ENCODE peak calls at places on chromosomes 11 and 22, in four cellular contexts. One of them, this sample, is unnamed.

GRCh38 chr11:47433157-47433556 is 6.9 kb upstream of the PSMC3 start:
- DNase-seq in IMR-90: no peak
- DNase-seq in GM12878: no peak
- DNase-seq in K562: no peak
- DNase-seq in this sample: no peak

GRCh38 chr22:45717787-45718186 is 46.2 kb downstream of the ATXN10 start:
- DNase-seq in IMR-90: peak; percentile 79
- DNase-seq in GM12878: no peak
- DNase-seq in K562: no peak
- DNase-seq in this sample: no peak

GRCh38 chr11:93775289-93775688 is 8.8 kb upstream of the MED17 start:
- DNase-seq in IMR-90: no peak
- DNase-seq in GM12878: no peak
- DNase-seq in K562: peak; percentile 44
- DNase-seq in this sample: peak; percentile 71

GRCh38 chr11:112582366-112582765 is 321.7 kb upstream of the PLET1 start:
- DNase-seq in IMR-90: no peak
- DNase-seq in GM12878: no peak
- DNase-seq in K562: no peak
- DNase-seq in this sample: no peak

GRCh38 chr11:128632151-128632791 is 44.9 kb upstream of the ETS1 start:
- DNase-seq in IMR-90: peak; percentile 74
- DNase-seq in GM12878: no peak
- DNase-seq in K562: no peak
- DNase-seq in this sample: peak; percentile 66

GRCh38 chr11:12768731-12769673 is 94.8 kb downstream of the TEAD1 start:
- DNase-seq in IMR-90: no peak
- DNase-seq in GM12878: no peak
- DNase-seq in K562: peak; percentile 49
- DNase-seq in this sample: no peak

GRCh38 chr22:25014896-25015755 is 62.6 kb downstream of the KIAA1671 start:
- DNase-seq in IMR-90: no peak
- DNase-seq in GM12878: no peak
- DNase-seq in K562: no peak
- DNase-seq in this sample: no peak

GRCh38 chr11:7272373-7272772 is 20.7 kb downstream of the SYT9 start:
- DNase-seq in IMR-90: no peak
- DNase-seq in GM12878: no peak
- DNase-seq in K562: no peak
- DNase-seq in this sample: no peak

GRCh38 chr11:204587-205109 is 2.6 kb downstream of the BET1L start:
- DNase-seq in IMR-90: no peak
- DNase-seq in GM12878: no peak
- DNase-seq in K562: no peak
- DNase-seq in this sample: no peak

GRCh38 chr22:46777609-46777970 is 15.1 kb downstream of the TBC1D22A start:
- DNase-seq in IMR-90: no peak
- DNase-seq in GM12878: no peak
- DNase-seq in K562: no peak
- DNase-seq in this sample: no peak

GRCh38 chr11:76680517-76681425 is 10.2 kb upstream of the LRRC32 start:
- DNase-seq in IMR-90: peak; percentile 66
- DNase-seq in GM12878: no peak
- DNase-seq in K562: peak; percentile 81
- DNase-seq in this sample: peak; percentile 49

GRCh38 chr11:2625183-2625582 is 74.6 kb downstream of the KCNQ1OT1 start:
- DNase-seq in IMR-90: peak; percentile 12
- DNase-seq in GM12878: no peak
- DNase-seq in K562: no peak
- DNase-seq in this sample: no peak

GRCh38 chr11:110989734-110990133 is 255.8 kb upstream of the POU2AF2 start:
- DNase-seq in IMR-90: peak; percentile 90
- DNase-seq in GM12878: no peak
- DNase-seq in K562: no peak
- DNase-seq in this sample: no peak

GRCh38 chr11:126160345-126161145 is 50.9 kb downstream of the RPUSD4 start:
- DNase-seq in IMR-90: no peak
- DNase-seq in GM12878: no peak
- DNase-seq in K562: no peak
- DNase-seq in this sample: no peak
- TF ChIP-seq CHD1 in IMR-90: no peak
- TF ChIP-seq CHD1 in GM12878: no peak
- TF ChIP-seq CHD1 in K562: no peak
- TF ChIP-seq CHD1 in this sample: no peak

DNA sequence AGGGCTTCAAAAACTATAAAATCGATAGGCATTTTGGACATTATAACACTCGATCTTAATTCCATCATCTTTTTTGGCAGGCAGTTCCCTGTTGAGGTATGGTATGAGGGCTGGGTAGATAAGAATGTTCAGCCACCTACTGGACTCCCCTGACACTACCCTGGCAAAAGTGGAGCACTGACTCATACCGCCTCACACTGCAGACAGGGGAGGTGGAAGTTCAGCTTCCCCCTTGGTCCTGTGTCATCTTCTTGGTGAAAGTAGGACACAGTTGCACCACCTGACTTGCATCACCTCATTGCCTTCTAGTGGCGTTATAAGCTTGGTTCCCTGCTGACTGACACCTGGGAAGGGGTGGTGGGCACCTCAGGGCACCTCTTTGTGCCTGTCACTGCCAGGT is 30.4 kb downstream of the PAAF1 start:
- DNase-seq in IMR-90: peak; percentile 55
- DNase-seq in GM12878: no peak
- DNase-seq in K562: peak; percentile 49
- DNase-seq in this sample: no peak
- TF ChIP-seq CHD1 in IMR-90: no peak
- TF ChIP-seq CHD1 in GM12878: no peak
- TF ChIP-seq CHD1 in K562: no peak
- TF ChIP-seq CHD1 in this sample: no peak

DNA sequence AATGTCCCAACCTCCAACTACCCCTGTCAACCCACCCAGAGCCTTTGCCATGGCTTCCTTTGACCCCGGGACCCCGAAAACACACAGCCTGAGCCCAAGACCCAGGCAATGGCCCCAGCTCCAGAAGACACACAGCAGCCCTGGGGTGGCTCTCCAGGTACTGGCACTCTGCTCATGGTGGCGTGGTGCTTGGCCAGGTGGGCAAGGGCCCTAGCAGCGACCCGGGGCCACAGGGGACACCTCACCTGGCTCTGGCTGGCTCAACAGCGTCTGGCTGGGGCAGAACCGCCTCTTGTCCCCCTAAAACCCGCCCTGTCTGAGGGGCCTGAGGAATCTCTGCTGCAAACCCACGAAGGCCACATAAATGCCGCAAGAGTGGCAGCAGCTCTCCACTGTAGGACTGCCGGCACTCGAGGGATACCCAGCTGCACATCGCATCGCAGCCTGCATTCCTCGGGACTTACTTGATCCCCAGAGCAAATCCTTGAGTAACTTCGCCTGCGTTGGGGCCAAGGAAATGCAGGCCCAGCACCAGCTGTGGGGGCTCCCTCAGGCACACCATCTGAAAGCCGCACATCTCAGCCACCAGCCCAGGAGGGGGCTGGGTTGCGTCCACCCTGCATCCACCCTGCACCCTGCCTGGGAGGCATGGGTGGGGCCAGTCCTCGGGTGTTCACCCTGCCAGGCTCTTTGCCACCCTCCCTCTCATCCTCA is 23.1 kb upstream of the GNB1L start:
- DNase-seq in IMR-90: peak; percentile 58
- DNase-seq in GM12878: no peak
- DNase-seq in K562: no peak
- DNase-seq in this sample: no peak
- TF ChIP-seq CHD1 in IMR-90: no peak
- TF ChIP-seq CHD1 in GM12878: no peak
- TF ChIP-seq CHD1 in K562: peak; percentile 21
- TF ChIP-seq CHD1 in this sample: no peak

DNA sequence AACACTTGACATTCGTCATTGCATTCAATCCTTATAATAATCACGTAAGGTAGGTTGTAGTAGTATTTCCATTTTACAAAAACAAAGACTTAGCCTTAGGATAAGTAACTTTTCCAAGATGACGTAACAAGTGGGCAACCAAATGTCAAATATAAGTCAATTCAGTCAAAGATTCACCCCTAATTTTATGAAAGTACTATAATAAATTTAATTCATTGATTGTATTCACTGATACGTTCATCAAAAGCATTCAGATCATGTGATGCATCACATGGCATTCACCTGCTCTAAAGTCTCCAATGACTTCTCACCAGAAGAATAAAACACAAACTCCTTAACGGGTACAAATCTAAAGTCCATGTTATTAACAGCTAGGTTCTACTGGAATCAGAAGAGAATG is 2.1 kb downstream of the KIF18A start:
- DNase-seq in IMR-90: no peak
- DNase-seq in GM12878: no peak
- DNase-seq in K562: no peak
- DNase-seq in this sample: no peak
- TF ChIP-seq CHD1 in IMR-90: no peak
- TF ChIP-seq CHD1 in GM12878: no peak
- TF ChIP-seq CHD1 in K562: no peak
- TF ChIP-seq CHD1 in this sample: no peak

GRCh38 chr11:1471736-1472135 is 14.8 kb downstream of the MOB2 start:
- DNase-seq in IMR-90: no peak
- DNase-seq in GM12878: no peak
- DNase-seq in K562: no peak
- DNase-seq in this sample: no peak
- TF ChIP-seq CHD1 in IMR-90: no peak
- TF ChIP-seq CHD1 in GM12878: no peak
- TF ChIP-seq CHD1 in K562: no peak
- TF ChIP-seq CHD1 in this sample: no peak

DNA sequence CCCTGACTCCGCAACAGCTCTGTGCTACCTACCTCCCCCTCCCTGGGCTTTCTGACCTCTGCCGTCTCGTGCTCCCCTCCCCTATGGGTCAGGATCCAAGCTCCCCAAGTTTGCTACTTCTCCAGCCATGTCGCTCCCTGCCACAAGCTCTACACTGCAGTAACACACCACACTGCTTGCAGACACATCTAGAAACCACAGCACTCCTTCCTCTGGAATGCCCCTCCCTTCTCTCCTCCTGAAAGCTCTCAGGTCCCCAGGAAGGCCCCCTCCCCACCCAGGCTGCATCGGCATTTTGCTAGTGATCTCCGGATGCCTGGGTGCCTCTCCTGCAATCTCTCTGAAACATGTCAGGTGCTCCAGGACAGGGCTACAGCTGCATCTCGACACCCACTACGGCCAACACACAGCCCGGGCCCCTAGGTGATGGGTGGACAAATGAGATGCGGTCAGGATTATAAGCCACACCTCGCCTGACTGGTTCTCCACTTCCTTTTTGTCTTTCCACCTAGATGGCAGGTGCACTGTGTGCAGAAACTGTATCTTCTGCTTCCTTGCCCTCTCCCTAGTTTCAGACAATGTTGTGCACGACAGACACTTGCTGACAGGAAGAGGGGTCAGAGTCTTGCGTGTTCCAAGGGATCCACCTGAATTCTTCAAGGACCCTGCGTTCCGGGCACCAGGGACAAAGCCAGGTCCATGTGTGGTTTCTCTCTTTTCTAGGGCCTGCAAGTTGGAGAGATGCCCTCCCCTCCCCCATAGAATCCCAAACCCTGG is 22.9 kb downstream of the RPUSD4 start:
- DNase-seq in IMR-90: no peak
- DNase-seq in GM12878: peak; percentile 64
- DNase-seq in K562: no peak
- DNase-seq in this sample: no peak
- TF ChIP-seq CHD1 in IMR-90: no peak
- TF ChIP-seq CHD1 in GM12878: no peak
- TF ChIP-seq CHD1 in K562: no peak
- TF ChIP-seq CHD1 in this sample: no peak

GRCh38 chr22:48366056-48366455 is 1461.6 kb downstream of the BRD1 start:
- DNase-seq in IMR-90: no peak
- DNase-seq in GM12878: no peak
- DNase-seq in K562: no peak
- DNase-seq in this sample: no peak

GRCh38 chr22:48367731-48368130 is 1459.9 kb downstream of the BRD1 start:
- DNase-seq in IMR-90: no peak
- DNase-seq in GM12878: no peak
- DNase-seq in K562: no peak
- DNase-seq in this sample: no peak

GRCh38 chr22:48366591-48366990 is 1461.1 kb downstream of the BRD1 start:
- DNase-seq in IMR-90: no peak
- DNase-seq in GM12878: no peak
- DNase-seq in K562: no peak
- DNase-seq in this sample: no peak

GRCh38 chr22:48362736-48363404 is 1464.8 kb downstream of the BRD1 start:
- DNase-seq in IMR-90: no peak
- DNase-seq in GM12878: no peak
- DNase-seq in K562: no peak
- DNase-seq in this sample: no peak

DNA sequence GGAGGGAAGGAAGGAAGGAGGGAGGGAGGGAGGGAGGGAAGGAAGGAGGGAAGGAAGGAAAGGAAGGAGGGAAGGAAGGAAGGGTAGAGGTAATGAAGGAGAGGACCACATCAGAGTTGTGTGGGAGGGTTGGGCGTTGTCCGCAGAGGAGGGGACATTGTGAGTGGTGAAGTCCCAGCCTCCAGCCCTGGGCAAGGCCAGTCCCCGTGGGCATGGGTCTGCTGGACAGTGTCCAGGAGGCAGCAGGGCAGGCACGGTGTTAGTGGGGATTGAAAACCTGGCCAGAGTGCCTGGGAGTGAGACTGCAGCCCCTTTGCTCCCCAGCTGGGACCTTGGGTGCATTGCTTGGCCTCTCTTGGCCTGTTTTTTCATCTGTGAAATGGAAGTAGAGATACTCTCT is 1462.3 kb downstream of the BRD1 start:
- DNase-seq in IMR-90: no peak
- DNase-seq in GM12878: no peak
- DNase-seq in K562: no peak
- DNase-seq in this sample: peak; percentile 22
- TF ChIP-seq CHD1 in IMR-90: no peak
- TF ChIP-seq CHD1 in GM12878: no peak
- TF ChIP-seq CHD1 in K562: no peak
- TF ChIP-seq CHD1 in this sample: no peak

DNA sequence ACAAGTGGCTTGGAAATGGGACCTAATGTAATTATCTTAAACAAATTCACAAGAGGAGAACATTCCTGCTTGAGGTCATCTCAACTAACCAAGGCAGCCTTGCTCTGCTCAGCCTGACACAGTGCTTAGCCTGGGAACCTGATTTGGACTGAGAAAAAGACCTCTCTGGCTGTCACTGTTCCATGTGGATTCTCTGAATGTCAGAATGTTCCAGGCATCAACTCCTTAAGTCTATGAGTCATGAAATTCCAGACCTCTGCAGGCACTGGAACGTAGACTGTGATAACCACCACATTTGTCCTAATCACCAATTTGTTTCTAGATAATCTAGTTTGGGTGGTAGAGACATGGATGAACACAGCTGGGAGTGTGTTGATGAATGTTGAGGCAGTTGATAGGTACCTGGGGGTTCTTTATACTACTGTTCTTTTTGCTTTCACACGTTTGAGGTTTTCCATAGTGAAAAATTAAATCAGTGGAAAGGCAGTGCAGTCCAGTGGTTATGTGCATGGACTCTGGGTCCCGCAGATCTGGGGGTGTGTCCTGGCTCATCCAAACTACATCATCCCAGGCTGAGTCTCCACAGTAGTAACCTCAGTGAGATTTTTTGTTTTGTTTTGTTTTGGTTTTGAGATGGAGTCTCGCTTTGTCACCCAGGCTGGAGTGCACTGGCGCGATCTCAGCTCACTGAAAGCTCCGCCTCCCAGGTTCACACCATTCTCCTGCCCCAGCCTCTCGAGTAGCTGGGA is 269.6 kb downstream of the MN1 start:
- DNase-seq in IMR-90: peak; percentile 82
- DNase-seq in GM12878: no peak
- DNase-seq in K562: no peak
- DNase-seq in this sample: no peak
- TF ChIP-seq CHD1 in IMR-90: no peak
- TF ChIP-seq CHD1 in GM12878: no peak
- TF ChIP-seq CHD1 in K562: no peak
- TF ChIP-seq CHD1 in this sample: no peak

This sample was measured in H1.